ENCODE peak calls at places on chromosomes 4 and X, in six cellular contexts. R is NCI-H2171; G is stimulated activated CD8-positive, alpha-beta memory T cell treated with anti-CD3 and anti-CD28 coated beads, Interleukin-4, amount 100 ng/mL, for 48 hours; A is heart left ventricle; Y is ascending aorta; N is amniotic stem cell. C is an unnamed sample.

GRCh38 chr4:11412211-11412610 is 16.5 kb downstream of the HS3ST1 start:
- DNase-seq in N (no peak), R (no peak), G (no peak), Y (no peak), A (no peak), C (no peak)

GRCh38 chr4:24456431-24456830 is 127.9 kb downstream of the DHX15 start:
- DNase-seq in Y (no peak), R (no peak), G (no peak), A (no peak), N (no peak), C (no peak)

GRCh38 chr4:147596976-147597375 is 20.2 kb upstream of the TMEM184C start:
- DNase-seq in N (peak), Y (peak), G (no peak), A (no peak), R (no peak), C (no peak)

GRCh38 chr4:2958446-2958845 is 4.8 kb downstream of the NOP14 start:
- DNase-seq in A (no peak), G (no peak), R (no peak), N (no peak), Y (peak), C (no peak)

GRCh38 chr4:41957634-41958033 is 22.4 kb downstream of the TMEM33 start:
- DNase-seq in G (no peak), Y (no peak), A (no peak), R (no peak), N (no peak), C (no peak)

GRCh38 chr4:85761803-85762202 is 286.9 kb downstream of the ARHGAP24 start:
- DNase-seq in G (no peak), R (no peak), N (no peak), A (peak), Y (peak), C (no peak)

GRCh38 chr4:77465271-77465670 is 140.3 kb upstream of the CXCL13 start:
- DNase-seq in A (no peak), R (no peak), G (peak), N (no peak), Y (no peak), C (no peak)

GRCh38 chrX:75229774-75230173 is 44.1 kb upstream of the UPRT start:
- DNase-seq in A (no peak), R (no peak), N (no peak), Y (no peak), G (peak), C (no peak)

GRCh38 chr4:13267091-13267490 is 217.0 kb downstream of the RAB28 start:
- DNase-seq in N (no peak), A (no peak), G (no peak), Y (no peak), R (no peak), C (no peak)

GRCh38 chr4:1535926-1536578 is 129.8 kb upstream of the NKX1-1 start:
- DNase-seq in A (no peak), G (no peak), Y (no peak), R (no peak), N (no peak), C (no peak)

GRCh38 chrX:20455001-20455400 is 188.3 kb upstream of the RPS6KA3 start:
- DNase-seq in R (no peak), A (no peak), N (no peak), G (no peak), Y (no peak), C (no peak)

GRCh38 chr4:114563536-114564315 is 34.9 kb upstream of the UGT8 start:
- DNase-seq in N (no peak), R (no peak), A (no peak), Y (no peak), G (no peak), C (no peak)

GRCh38 chr4:7651461-7651921 is 216.8 kb upstream of the PSAPL1 start:
- DNase-seq in A (no peak), G (no peak), N (no peak), R (no peak), Y (no peak), C (no peak)

GRCh38 chr4:139808381-139809206 is 143.0 kb downstream of the MGST2 start:
- DNase-seq in R (no peak), Y (no peak), N (no peak), G (no peak), A (no peak), C (no peak)

GRCh38 chrX:23292979-23293651 is 41.5 kb upstream of the PTCHD1 start:
- DNase-seq in G (no peak), N (no peak), A (no peak), R (no peak), Y (no peak), C (no peak)

GRCh38 chr4:37388672-37389368 is 144.3 kb downstream of the NWD2 start:
- DNase-seq in G (no peak), A (no peak), Y (no peak), R (no peak), N (no peak), C (no peak)

GRCh38 chr4:6175426-6175825 is 24.9 kb downstream of the JAKMIP1 start:
- DNase-seq in G (no peak), A (no peak), N (no peak), Y (no peak), R (no peak), C (no peak)

GRCh38 chrX:7515681-7516413 is 327.1 kb upstream of the VCX start:
- DNase-seq in N (no peak), Y (no peak), A (no peak), R (no peak), G (no peak), C (no peak)

GRCh38 chrX:123121241-123121640 is 62.8 kb upstream of the GRIA3 start:
- DNase-seq in R (no peak), G (no peak), A (no peak), N (no peak), Y (no peak), C (no peak)

GRCh38 chrX:17377047-17377692 is 2.2 kb downstream of the NHS start:
- DNase-seq in A (peak), N (no peak), R (peak), G (peak), Y (peak), C (no peak)

GRCh38 chrX:28920554-28920953 is 333.3 kb downstream of the IL1RAPL1 start:
- DNase-seq in N (no peak), A (no peak), Y (no peak), G (no peak), R (peak), C (no peak)

C was measured in T-helper 22 cell.